ENCODE peak calls at places on chromosomes 2 and 18, in six cellular contexts. N is HCT116, I is GM12878, V is HepG2, C is SK-N-SH, D is K562. K is an unnamed sample.

GRCh38 chr18:54828290-54828871 is at the start of gene RAB27B:
- DNase-seq in N (peak; percentile 75), I (no peak), V (peak; percentile 25), C (peak; percentile 64), D (no peak), K (peak; percentile 92)

GRCh38 chr2:200446612-200447011 is 63.3 kb downstream of the KCTD18 start:
- DNase-seq in N (no peak), I (no peak), V (no peak), C (no peak), D (no peak), K (no peak)

GRCh38 chr2:73235315-73236028 is 1.4 kb downstream of the CCT7 start:
- DNase-seq in N (no peak), I (no peak), V (no peak), C (no peak), D (no peak), K (no peak)

GRCh38 chr2:31251018-31251417 is 17.1 kb downstream of the EHD3 start:
- DNase-seq in N (no peak), I (no peak), V (no peak), C (no peak), D (no peak), K (no peak)

GRCh38 chr18:46072959-46073358 is 899 bp upstream of the PSTPIP2 start:
- DNase-seq in N (no peak), I (no peak), V (no peak), C (no peak), D (no peak), K (no peak)

GRCh38 chr2:234273887-234274584 is 222.8 kb downstream of the ARL4C start:
- DNase-seq in N (no peak), I (no peak), V (no peak), C (no peak), D (no peak), K (no peak)

GRCh38 chr2:197307933-197308521 is 2.6 kb downstream of the ANKRD44 start:
- DNase-seq in N (no peak), I (no peak), V (no peak), C (no peak), D (no peak), K (no peak)

GRCh38 chr2:114727012-114727411 is 284.6 kb downstream of the DPP10 start:
- DNase-seq in N (no peak), I (no peak), V (no peak), C (no peak), D (no peak), K (no peak)

GRCh38 chr18:58813090-58813489 is 51.6 kb upstream of the ZNF532 start:
- DNase-seq in N (no peak), I (no peak), V (no peak), C (peak; percentile 39), D (no peak), K (no peak)

GRCh38 chr2:8133331-8133730 is 548.5 kb upstream of the ID2 start:
- DNase-seq in N (no peak), I (no peak), V (no peak), C (no peak), D (no peak), K (peak; percentile 2)

GRCh38 chr2:120346667-120347358 is 877 bp downstream of the INHBB start:
- DNase-seq in N (no peak), I (no peak), V (no peak), C (peak; percentile 66), D (no peak), K (peak; percentile 55)

GRCh38 chr2:238504181-238504711 is 77.5 kb downstream of the ASB1 start:
- DNase-seq in N (no peak), I (no peak), V (no peak), C (no peak), D (no peak), K (no peak)

GRCh38 chr2:216308532-216308931 is 63.8 kb downstream of the MARCHF4 start:
- DNase-seq in N (no peak), I (no peak), V (no peak), C (no peak), D (no peak), K (no peak)

GRCh38 chr2:230680463-230681195 is 32.0 kb upstream of the CAB39 start:
- DNase-seq in N (no peak), I (no peak), V (no peak), C (no peak), D (no peak), K (no peak)

GRCh38 chr2:84958135-84959044 is 12.6 kb upstream of the KCMF1 start:
- DNase-seq in N (peak; percentile 93), I (no peak), V (peak; percentile 80), C (no peak), D (no peak), K (no peak)

GRCh38 chr18:13480856-13481255 is 245.5 kb downstream of the FAM210A start:
- DNase-seq in N (no peak), I (no peak), V (no peak), C (no peak), D (no peak), K (no peak)

GRCh38 chr2:157052685-157053224 is 204.8 kb upstream of the GALNT5 start:
- DNase-seq in N (peak; percentile 24), I (no peak), V (peak; percentile 91), C (no peak), D (no peak), K (peak; percentile 3)

GRCh38 chr2:27249891-27250651 is 12.8 kb downstream of the SLC30A3 start:
- DNase-seq in N (peak; percentile 23), I (no peak), V (peak; percentile 68), C (peak; percentile 87), D (peak; percentile 86), K (no peak)

GRCh38 chr18:9835112-9835755 is 50.5 kb upstream of the TXNDC2 start:
- DNase-seq in N (no peak), I (no peak), V (no peak), C (no peak), D (no peak), K (peak; percentile 78)

GRCh38 chr2:189581354-189582139 is 961 bp upstream of the SLC40A1 start:
- DNase-seq in N (no peak), I (no peak), V (peak; percentile 62), C (peak; percentile 54), D (peak; percentile 81), K (peak; percentile 70)

GRCh38 chr18:11850821-11851155 is 425 bp upstream of the CHMP1B start:
- DNase-seq in N (no peak), I (no peak), V (no peak), C (peak; percentile 38), D (no peak), K (no peak)

GRCh38 chr2:69629921-69630608 is 13.5 kb downstream of the AAK1 start:
- DNase-seq in N (no peak), I (no peak), V (no peak), C (no peak), D (no peak), K (no peak)

GRCh38 chr2:207148025-207148424 is 17.7 kb downstream of the KLF7 start:
- DNase-seq in N (no peak), I (no peak), V (no peak), C (no peak), D (no peak), K (no peak)

GRCh38 chr2:30180230-30180629 is 33.4 kb downstream of the YPEL5 start:
- DNase-seq in N (no peak), I (no peak), V (no peak), C (no peak), D (no peak), K (no peak)

GRCh38 chr2:10041711-10042110 is 1.6 kb upstream of the KLF11 start:
- DNase-seq in N (no peak), I (no peak), V (no peak), C (no peak), D (no peak), K (no peak)

GRCh38 chr2:30406853-30407252 is 40.2 kb upstream of the LCLAT1 start:
- DNase-seq in N (no peak), I (no peak), V (no peak), C (no peak), D (no peak), K (no peak)

GRCh38 chr2:135121016-135121657 is 69.0 kb downstream of the RAB3GAP1 start:
- DNase-seq in N (no peak), I (no peak), V (no peak), C (no peak), D (no peak), K (no peak)

GRCh38 chr18:40215981-40216380 is 1739.1 kb upstream of the PIK3C3 start:
- DNase-seq in N (no peak), I (no peak), V (no peak), C (no peak), D (no peak), K (no peak)

GRCh38 chr18:56574827-56575226 is 63.6 kb downstream of the TXNL1 start:
- DNase-seq in N (no peak), I (no peak), V (no peak), C (no peak), D (no peak), K (no peak)

DNA sequence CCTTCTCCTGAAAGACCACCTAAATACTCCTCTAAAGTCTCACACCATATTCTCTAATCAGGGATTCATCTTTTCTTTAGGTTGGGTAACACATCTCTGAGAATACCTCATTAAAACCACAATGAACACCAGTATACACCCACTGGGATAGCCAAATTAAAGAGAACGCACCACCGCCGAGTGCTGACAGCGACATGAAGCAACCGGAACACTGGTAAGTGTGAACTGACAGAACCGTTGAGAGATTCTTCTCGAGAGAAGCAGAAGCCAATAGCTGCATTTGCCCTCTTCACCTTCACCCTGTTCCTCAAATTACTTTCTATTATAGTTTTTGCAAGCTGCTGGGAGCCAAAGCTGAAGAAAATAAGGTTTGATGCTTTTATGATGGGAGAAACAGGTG is 318.5 kb downstream of the FBXO15 start:
- DNase-seq in N (no peak), I (no peak), V (no peak), C (no peak), D (no peak), K (no peak)
- TF ChIP-seq JUND in N (no peak), I (no peak), V (no peak), C (no peak), D (no peak), K (no peak)

DNA sequence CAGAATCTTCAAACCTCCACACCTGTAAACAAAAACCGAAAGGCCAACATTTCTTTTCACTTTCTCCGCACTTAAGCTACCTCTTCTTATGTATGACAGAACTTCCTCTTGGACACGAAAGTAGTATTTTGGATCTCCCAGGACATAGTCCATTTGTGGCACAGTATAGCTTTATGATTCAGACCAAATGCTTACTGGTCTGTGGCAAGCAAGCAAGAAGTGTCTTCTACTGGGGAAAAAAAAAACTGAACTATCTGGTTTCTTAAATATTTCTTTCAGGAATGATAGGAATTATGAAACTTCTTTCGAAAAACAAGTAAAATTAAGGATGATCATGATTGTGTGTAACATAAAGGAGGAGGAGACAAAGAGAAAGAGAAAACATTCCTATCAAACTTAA is 33.6 kb downstream of the SRBD1 start:
- DNase-seq in N (no peak), I (no peak), V (no peak), C (no peak), D (no peak), K (no peak)
- TF ChIP-seq JUND in N (no peak), I (no peak), V (no peak), C (no peak), D (no peak), K (no peak)

GRCh38 chr18:65755616-65756015 is 4.8 kb downstream of the CDH7 start:
- DNase-seq in N (no peak), I (no peak), V (no peak), C (no peak), D (no peak), K (no peak)
- TF ChIP-seq JUND in N (no peak), I (no peak), V (no peak), C (no peak), D (no peak), K (no peak)

DNA sequence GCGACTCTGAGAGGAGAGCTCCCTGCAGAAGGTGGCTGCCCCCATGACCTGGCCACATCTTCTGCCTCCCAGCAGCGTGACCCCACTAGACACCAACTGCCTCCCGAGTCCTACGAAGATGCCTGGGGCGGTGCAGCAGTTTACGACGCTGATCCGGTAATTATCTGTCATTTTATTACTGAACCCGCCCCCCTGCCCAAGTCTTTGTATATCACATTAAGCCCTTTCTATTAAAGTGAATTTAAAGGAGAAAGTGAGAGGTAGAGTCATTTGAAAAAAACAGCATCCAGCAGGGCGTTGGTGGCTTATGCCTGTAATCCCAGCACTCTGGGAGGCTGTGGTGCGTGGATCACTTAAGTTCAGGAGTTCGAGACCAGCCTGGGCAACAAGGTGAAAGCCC is 33.4 kb downstream of the ABCG8 start:
- DNase-seq in N (no peak), I (no peak), V (no peak), C (no peak), D (no peak), K (no peak)
- TF ChIP-seq JUND in N (no peak), I (no peak), V (no peak), C (no peak), D (no peak), K (no peak)